ENCODE peak calls at places on chromosomes 1 and 21, in ten cellular contexts. One of them, this sample, is unnamed.

GRCh38 chr1:208455821-208456220 is 211.6 kb upstream of the PLXNA2 start:
- DNase-seq in heart right ventricle: no peak
- DNase-seq in tibial nerve: no peak
- DNase-seq in esophagus squamous epithelium: no peak
- DNase-seq in lung: no peak
- DNase-seq in PC-9: no peak
- DNase-seq in A549: no peak
- DNase-seq in HCT116: no peak
- DNase-seq in DND-41: no peak
- DNase-seq in right atrium auricular region: no peak
- DNase-seq in this sample: no peak

GRCh38 chr1:23556661-23557470 is 2.4 kb downstream of the ID3 start:
- DNase-seq in heart right ventricle: no peak
- DNase-seq in tibial nerve: no peak
- DNase-seq in esophagus squamous epithelium: no peak
- DNase-seq in lung: no peak
- DNase-seq in PC-9: peak
- DNase-seq in A549: peak
- DNase-seq in HCT116: peak
- DNase-seq in DND-41: no peak
- DNase-seq in right atrium auricular region: no peak
- DNase-seq in this sample: no peak

GRCh38 chr21:35366348-35367085 is 317.4 kb upstream of the RUNX1 start:
- DNase-seq in heart right ventricle: peak
- DNase-seq in tibial nerve: no peak
- DNase-seq in esophagus squamous epithelium: no peak
- DNase-seq in lung: no peak
- DNase-seq in PC-9: no peak
- DNase-seq in A549: no peak
- DNase-seq in HCT116: no peak
- DNase-seq in DND-41: no peak
- DNase-seq in right atrium auricular region: no peak
- DNase-seq in this sample: no peak

GRCh38 chr1:166036092-166036491 is 130.7 kb downstream of the FAM78B start:
- DNase-seq in heart right ventricle: no peak
- DNase-seq in tibial nerve: no peak
- DNase-seq in esophagus squamous epithelium: no peak
- DNase-seq in lung: no peak
- DNase-seq in PC-9: no peak
- DNase-seq in A549: no peak
- DNase-seq in HCT116: no peak
- DNase-seq in DND-41: no peak
- DNase-seq in right atrium auricular region: peak
- DNase-seq in this sample: no peak

GRCh38 chr1:31633117-31633516 is 11.6 kb downstream of the PEF1 start:
- DNase-seq in heart right ventricle: no peak
- DNase-seq in tibial nerve: no peak
- DNase-seq in esophagus squamous epithelium: no peak
- DNase-seq in lung: no peak
- DNase-seq in PC-9: peak
- DNase-seq in A549: peak
- DNase-seq in HCT116: no peak
- DNase-seq in DND-41: peak
- DNase-seq in right atrium auricular region: no peak
- DNase-seq in this sample: no peak

GRCh38 chr1:162660598-162660997 is 28.3 kb downstream of the DDR2 start:
- DNase-seq in heart right ventricle: no peak
- DNase-seq in tibial nerve: no peak
- DNase-seq in esophagus squamous epithelium: no peak
- DNase-seq in lung: no peak
- DNase-seq in PC-9: no peak
- DNase-seq in A549: no peak
- DNase-seq in HCT116: no peak
- DNase-seq in DND-41: no peak
- DNase-seq in right atrium auricular region: no peak
- DNase-seq in this sample: no peak

GRCh38 chr1:116020668-116021272 is 44.5 kb downstream of the SLC22A15 start:
- DNase-seq in heart right ventricle: peak
- DNase-seq in tibial nerve: no peak
- DNase-seq in esophagus squamous epithelium: no peak
- DNase-seq in lung: peak
- DNase-seq in PC-9: peak
- DNase-seq in A549: peak
- DNase-seq in HCT116: peak
- DNase-seq in DND-41: peak
- DNase-seq in right atrium auricular region: peak
- DNase-seq in this sample: no peak

GRCh38 chr1:153626929-153627796 is at the start of gene S100A13:
- DNase-seq in heart right ventricle: peak
- DNase-seq in tibial nerve: peak
- DNase-seq in esophagus squamous epithelium: no peak
- DNase-seq in lung: peak
- DNase-seq in PC-9: peak
- DNase-seq in A549: peak
- DNase-seq in HCT116: peak
- DNase-seq in DND-41: no peak
- DNase-seq in right atrium auricular region: peak
- DNase-seq in this sample: no peak

DNA sequence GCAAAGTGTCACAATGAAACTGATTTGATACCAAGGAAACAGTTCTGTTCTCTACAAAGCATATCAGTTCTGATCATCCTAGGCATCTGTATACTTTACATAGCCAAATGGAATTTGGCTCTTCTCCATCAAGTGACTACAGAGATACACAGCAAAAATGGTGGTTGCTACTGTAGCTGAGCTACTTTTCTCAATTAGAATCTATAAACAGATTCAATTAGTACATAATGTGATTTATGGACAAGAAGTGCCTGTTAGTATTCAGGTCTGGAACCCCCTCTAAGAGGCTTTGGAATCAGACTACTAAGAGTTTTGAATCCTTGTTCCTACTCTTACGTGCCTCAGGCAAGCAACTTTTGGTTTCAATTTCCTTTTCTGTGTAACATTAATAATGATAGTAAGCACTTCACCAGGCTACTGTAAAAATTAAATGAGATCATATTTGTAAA is 25.5 kb downstream of the C21orf91 start:
- DNase-seq in heart right ventricle: no peak
- DNase-seq in tibial nerve: no peak
- DNase-seq in esophagus squamous epithelium: no peak
- DNase-seq in lung: no peak
- DNase-seq in PC-9: no peak
- DNase-seq in A549: no peak
- DNase-seq in HCT116: no peak
- DNase-seq in DND-41: no peak
- DNase-seq in right atrium auricular region: no peak
- DNase-seq in this sample: no peak
- H3K27ac ChIP-seq in heart right ventricle: no peak
- H3K27ac ChIP-seq in tibial nerve: peak
- H3K27ac ChIP-seq in esophagus squamous epithelium: peak
- H3K27ac ChIP-seq in lung: no peak
- H3K27ac ChIP-seq in PC-9: no peak
- H3K27ac ChIP-seq in A549: no peak
- H3K27ac ChIP-seq in HCT116: no peak
- H3K27ac ChIP-seq in DND-41: no peak
- H3K27ac ChIP-seq in right atrium auricular region: peak
- H3K27ac ChIP-seq in this sample: peak

DNA sequence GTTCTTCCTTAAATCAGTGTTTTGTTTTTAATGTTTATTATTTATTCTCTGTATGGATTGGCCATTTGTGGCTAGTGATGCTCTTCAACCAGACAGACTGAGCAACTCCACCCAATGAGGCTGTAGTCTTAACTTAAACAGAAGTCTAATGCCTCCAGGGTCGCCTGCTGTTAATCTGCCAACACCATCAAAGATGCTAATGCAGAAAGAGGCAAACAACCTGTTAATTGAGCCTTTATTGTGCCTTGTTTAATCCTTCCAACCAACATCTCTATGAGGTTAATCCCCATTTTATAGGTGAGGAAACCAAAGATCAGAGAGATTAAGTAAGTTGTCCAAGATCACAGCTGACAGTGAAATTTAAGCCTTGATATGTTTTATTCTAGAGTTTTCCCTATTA is 79.4 kb upstream of the SSX2IP start:
- DNase-seq in heart right ventricle: no peak
- DNase-seq in tibial nerve: no peak
- DNase-seq in esophagus squamous epithelium: no peak
- DNase-seq in lung: no peak
- DNase-seq in PC-9: no peak
- DNase-seq in A549: no peak
- DNase-seq in HCT116: no peak
- DNase-seq in DND-41: no peak
- DNase-seq in right atrium auricular region: no peak
- DNase-seq in this sample: no peak
- TF ChIP-seq CTCF in heart right ventricle: no peak
- TF ChIP-seq CTCF in tibial nerve: no peak
- TF ChIP-seq CTCF in esophagus squamous epithelium: no peak
- TF ChIP-seq CTCF in lung: no peak
- TF ChIP-seq CTCF in PC-9: no peak
- TF ChIP-seq CTCF in A549: no peak
- TF ChIP-seq CTCF in HCT116: no peak
- TF ChIP-seq CTCF in DND-41: no peak
- TF ChIP-seq CTCF in right atrium auricular region: no peak
- TF ChIP-seq CTCF in this sample: no peak

GRCh38 chr21:42755766-42756579 is 102.6 kb downstream of the PDE9A start:
- DNase-seq in heart right ventricle: no peak
- DNase-seq in tibial nerve: no peak
- DNase-seq in esophagus squamous epithelium: no peak
- DNase-seq in lung: no peak
- DNase-seq in PC-9: no peak
- DNase-seq in A549: no peak
- DNase-seq in HCT116: no peak
- DNase-seq in DND-41: no peak
- DNase-seq in right atrium auricular region: no peak
- DNase-seq in this sample: no peak

GRCh38 chr21:42756580-42757250 is 103.3 kb downstream of the PDE9A start:
- DNase-seq in heart right ventricle: no peak
- DNase-seq in tibial nerve: no peak
- DNase-seq in esophagus squamous epithelium: no peak
- DNase-seq in lung: no peak
- DNase-seq in PC-9: no peak
- DNase-seq in A549: no peak
- DNase-seq in HCT116: no peak
- DNase-seq in DND-41: no peak
- DNase-seq in right atrium auricular region: no peak
- DNase-seq in this sample: no peak

GRCh38 chr21:42754270-42754933 is 101.0 kb downstream of the PDE9A start:
- DNase-seq in heart right ventricle: no peak
- DNase-seq in tibial nerve: no peak
- DNase-seq in esophagus squamous epithelium: no peak
- DNase-seq in lung: no peak
- DNase-seq in PC-9: no peak
- DNase-seq in A549: no peak
- DNase-seq in HCT116: no peak
- DNase-seq in DND-41: no peak
- DNase-seq in right atrium auricular region: no peak
- DNase-seq in this sample: no peak

GRCh38 chr21:42753804-42754203 is 100.4 kb downstream of the PDE9A start:
- DNase-seq in heart right ventricle: no peak
- DNase-seq in tibial nerve: no peak
- DNase-seq in esophagus squamous epithelium: no peak
- DNase-seq in lung: no peak
- DNase-seq in PC-9: no peak
- DNase-seq in A549: no peak
- DNase-seq in HCT116: no peak
- DNase-seq in DND-41: no peak
- DNase-seq in right atrium auricular region: no peak
- DNase-seq in this sample: no peak

DNA sequence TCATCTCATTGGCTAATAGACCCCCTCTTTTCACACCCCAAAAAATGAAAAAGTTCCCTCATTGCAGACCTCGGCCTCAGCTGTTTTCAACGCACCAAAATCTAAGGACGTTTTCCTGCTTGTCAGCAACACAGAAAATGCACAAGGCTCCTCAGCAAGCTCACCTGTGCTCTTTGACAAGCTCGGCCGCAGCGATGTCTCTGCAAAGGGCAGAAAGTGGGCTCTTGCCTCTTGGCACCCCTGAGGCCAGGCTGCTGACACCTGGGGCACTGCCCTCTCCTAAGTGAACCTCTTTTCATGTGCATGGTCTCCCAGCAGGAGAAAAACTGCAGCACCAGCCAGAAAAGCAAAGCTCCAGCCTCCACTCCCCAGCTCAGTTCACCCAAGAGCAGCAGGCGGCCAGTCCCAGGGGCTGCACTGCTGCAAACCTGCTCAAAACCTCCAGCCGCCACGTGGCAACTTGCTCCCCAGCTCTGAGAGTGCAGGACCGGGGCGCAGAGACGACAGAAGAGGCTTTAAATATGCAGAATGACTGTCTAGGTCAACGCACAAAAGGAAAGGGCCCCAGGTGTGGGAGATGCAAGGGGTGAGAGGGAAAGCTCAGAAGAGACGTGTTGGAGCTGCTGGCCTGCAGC is 101.7 kb downstream of the PDE9A start:
- DNase-seq in heart right ventricle: no peak
- DNase-seq in tibial nerve: no peak
- DNase-seq in esophagus squamous epithelium: no peak
- DNase-seq in lung: no peak
- DNase-seq in PC-9: no peak
- DNase-seq in A549: no peak
- DNase-seq in HCT116: no peak
- DNase-seq in DND-41: no peak
- DNase-seq in right atrium auricular region: no peak
- DNase-seq in this sample: no peak
- H3K27ac ChIP-seq in heart right ventricle: no peak
- H3K27ac ChIP-seq in tibial nerve: no peak
- H3K27ac ChIP-seq in esophagus squamous epithelium: no peak
- H3K27ac ChIP-seq in lung: no peak
- H3K27ac ChIP-seq in PC-9: no peak
- H3K27ac ChIP-seq in A549: no peak
- H3K27ac ChIP-seq in HCT116: no peak
- H3K27ac ChIP-seq in DND-41: no peak
- H3K27ac ChIP-seq in right atrium auricular region: no peak
- H3K27ac ChIP-seq in this sample: no peak

GRCh38 chr1:239765163-239765562 is 326.5 kb upstream of the FMN2 start:
- DNase-seq in heart right ventricle: no peak
- DNase-seq in tibial nerve: no peak
- DNase-seq in esophagus squamous epithelium: no peak
- DNase-seq in lung: no peak
- DNase-seq in PC-9: no peak
- DNase-seq in A549: no peak
- DNase-seq in HCT116: no peak
- DNase-seq in DND-41: no peak
- DNase-seq in right atrium auricular region: no peak
- DNase-seq in this sample: no peak

GRCh38 chr1:239761509-239761908 is 330.2 kb upstream of the FMN2 start:
- DNase-seq in heart right ventricle: no peak
- DNase-seq in tibial nerve: no peak
- DNase-seq in esophagus squamous epithelium: no peak
- DNase-seq in lung: no peak
- DNase-seq in PC-9: no peak
- DNase-seq in A549: no peak
- DNase-seq in HCT116: no peak
- DNase-seq in DND-41: no peak
- DNase-seq in right atrium auricular region: no peak
- DNase-seq in this sample: no peak

DNA sequence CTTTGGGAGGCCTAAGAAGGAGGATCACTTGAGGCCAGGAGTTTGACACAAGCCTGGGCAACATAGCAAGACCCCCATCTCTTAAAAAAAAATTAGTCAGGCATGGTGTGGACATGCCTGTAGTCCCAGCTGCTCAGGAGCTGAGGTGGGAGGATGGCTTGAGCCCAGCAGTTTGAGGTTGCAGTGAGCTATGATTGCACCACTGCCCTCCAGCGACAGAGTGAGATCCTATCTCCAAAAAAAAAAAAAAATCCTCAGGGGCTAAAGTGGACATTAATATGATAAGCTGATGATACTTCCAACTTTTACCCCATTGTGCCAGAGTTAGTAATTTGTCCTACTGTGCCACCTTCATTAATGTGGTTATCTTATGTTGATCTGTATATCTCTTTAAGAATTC is 327.8 kb upstream of the FMN2 start:
- DNase-seq in heart right ventricle: no peak
- DNase-seq in tibial nerve: no peak
- DNase-seq in esophagus squamous epithelium: no peak
- DNase-seq in lung: no peak
- DNase-seq in PC-9: no peak
- DNase-seq in A549: no peak
- DNase-seq in HCT116: no peak
- DNase-seq in DND-41: no peak
- DNase-seq in right atrium auricular region: no peak
- DNase-seq in this sample: no peak
- TF ChIP-seq CTCF in heart right ventricle: no peak
- TF ChIP-seq CTCF in tibial nerve: no peak
- TF ChIP-seq CTCF in esophagus squamous epithelium: no peak
- TF ChIP-seq CTCF in lung: no peak
- TF ChIP-seq CTCF in PC-9: no peak
- TF ChIP-seq CTCF in A549: peak
- TF ChIP-seq CTCF in HCT116: no peak
- TF ChIP-seq CTCF in DND-41: no peak
- TF ChIP-seq CTCF in right atrium auricular region: no peak
- TF ChIP-seq CTCF in this sample: no peak